ENCODE peak calls at places on chromosomes 16 and 17, in four cellular contexts. M is fibroblast of lung, C is OCI-LY7, T is mesenchymal stem cell. X is an unnamed sample.

GRCh38 chr17:36598951-36599401 is 2.4 kb upstream of the MRM1 start:
- DNase-seq in C (no peak), M (no peak), T (no peak), X (no peak)

GRCh38 chr17:35709874-35710273 is 21.6 kb upstream of the RASL10B start:
- DNase-seq in T (peak), C (no peak), M (no peak), X (no peak)

GRCh38 chr17:14118951-14119350 is 49.6 kb downstream of the COX10 start:
- DNase-seq in C (no peak), T (no peak), M (no peak), X (no peak)

GRCh38 chr16:4136229-4136813 is 20.1 kb upstream of the ADCY9 start:
- DNase-seq in T (no peak), M (no peak), C (no peak), X (peak)

GRCh38 chr17:11384131-11384530 is 143.1 kb downstream of the SHISA6 start:
- DNase-seq in C (no peak), M (no peak), T (no peak), X (no peak)

GRCh38 chr16:15536813-15537212 is 102.4 kb downstream of the BMERB1 start:
- DNase-seq in M (no peak), T (no peak), C (no peak), X (no peak)

GRCh38 chr16:13316008-13316407 is 414.6 kb downstream of the SHISA9 start:
- DNase-seq in T (peak), C (no peak), M (peak), X (no peak)

GRCh38 chr16:27319257-27319965 is 5.6 kb downstream of the IL4R start:
- DNase-seq in C (no peak), T (no peak), M (no peak), X (no peak)

GRCh38 chr17:16212793-16213192 is 2.5 kb downstream of the NCOR1 start:
- DNase-seq in T (no peak), C (no peak), M (no peak), X (no peak)

GRCh38 chr17:9872852-9873251 is 32.2 kb downstream of the RCVRN start:
- DNase-seq in M (no peak), T (no peak), C (no peak), X (no peak)

GRCh38 chr16:1494711-1495110 is 1.6 kb downstream of the TELO2 start:
- DNase-seq in C (no peak), T (no peak), M (no peak), X (no peak)

GRCh38 chr16:67781548-67781921 is 24.8 kb downstream of the RANBP10 start:
- DNase-seq in T (no peak), M (peak), C (no peak), X (no peak)

GRCh38 chr17:10210151-10210574 is 11.8 kb upstream of the GAS7 start:
- DNase-seq in C (no peak), T (peak), M (peak), X (peak)

GRCh38 chr17:64331946-64332493 is 58.6 kb downstream of the PECAM1 start:
- DNase-seq in T (no peak), M (peak), C (no peak), X (no peak)

GRCh38 chr17:59963738-59964454 is 644 bp downstream of the RNFT1 start:
- DNase-seq in M (peak), T (peak), C (peak), X (peak)

GRCh38 chr17:63842173-63842539 is 329 bp downstream of the SMARCD2 start:
- DNase-seq in M (no peak), C (no peak), T (peak), X (no peak)

GRCh38 chr17:66717680-66718079 is 117.2 kb upstream of the CACNG5 start:
- DNase-seq in M (peak), C (peak), T (no peak), X (peak)

GRCh38 chr17:81442791-81443190 is 47.5 kb downstream of the BAHCC1 start:
- DNase-seq in C (no peak), T (no peak), M (no peak), X (no peak)

GRCh38 chr16:56789360-56789759 is 59.4 kb downstream of the NUP93 start:
- DNase-seq in T (no peak), M (peak), C (peak), X (peak)

GRCh38 chr17:18256351-18256750 is 2.2 kb downstream of the FLII start:
- DNase-seq in C (no peak), T (no peak), M (no peak), X (no peak)

GRCh38 chr17:34235389-34236028 is 19.6 kb upstream of the CCL2 start:
- DNase-seq in C (no peak), M (peak), T (no peak), X (peak)

GRCh38 chr17:34234616-34235015 is 20.5 kb upstream of the CCL2 start:
- DNase-seq in C (no peak), T (no peak), M (no peak), X (no peak)

GRCh38 chr17:34241062-34241461 is 14.0 kb upstream of the CCL2 start:
- DNase-seq in T (no peak), M (peak), C (no peak), X (no peak)

GRCh38 chr17:34236341-34236892 is 18.7 kb upstream of the CCL2 start:
- DNase-seq in M (no peak), T (no peak), C (no peak), X (no peak)

DNA sequence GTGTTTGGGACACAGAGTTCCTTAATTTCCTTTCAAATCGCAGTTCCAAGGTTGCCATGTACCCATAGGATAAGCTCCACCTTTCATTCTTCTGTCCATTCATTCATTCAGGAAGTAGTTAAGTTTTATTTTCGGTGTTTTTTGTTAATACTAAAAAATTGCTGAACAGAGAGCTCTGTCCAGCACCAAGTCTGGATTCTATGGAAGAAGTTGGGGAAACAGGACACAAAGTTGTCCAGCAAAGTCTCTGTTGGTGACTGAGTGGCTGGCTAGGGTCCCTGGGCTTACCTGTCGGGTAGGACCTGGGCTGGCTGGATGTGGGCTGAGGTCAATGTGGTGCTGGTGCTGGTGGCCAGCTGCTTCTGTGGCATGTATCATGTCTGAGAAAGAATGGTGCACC is 17.6 kb upstream of the CCL2 start:
- DNase-seq in C (no peak), M (no peak), T (no peak), X (no peak)
- H3K4me2 ChIP-seq in C (no peak), M (no peak), T (no peak), X (no peak)

GRCh38 chr16:72561-73537 is at the start of gene RHBDF1:
- DNase-seq in T (peak), C (no peak), M (no peak), X (peak)
- H3K4me2 ChIP-seq in T (peak), C (no peak), M (peak), X (peak)

GRCh38 chr17:33941744-33942143 is 313.3 kb upstream of the CCL2 start:
- DNase-seq in M (no peak), T (no peak), C (no peak), X (no peak)
- H3K4me2 ChIP-seq in M (no peak), T (no peak), C (no peak), X (no peak)

DNA sequence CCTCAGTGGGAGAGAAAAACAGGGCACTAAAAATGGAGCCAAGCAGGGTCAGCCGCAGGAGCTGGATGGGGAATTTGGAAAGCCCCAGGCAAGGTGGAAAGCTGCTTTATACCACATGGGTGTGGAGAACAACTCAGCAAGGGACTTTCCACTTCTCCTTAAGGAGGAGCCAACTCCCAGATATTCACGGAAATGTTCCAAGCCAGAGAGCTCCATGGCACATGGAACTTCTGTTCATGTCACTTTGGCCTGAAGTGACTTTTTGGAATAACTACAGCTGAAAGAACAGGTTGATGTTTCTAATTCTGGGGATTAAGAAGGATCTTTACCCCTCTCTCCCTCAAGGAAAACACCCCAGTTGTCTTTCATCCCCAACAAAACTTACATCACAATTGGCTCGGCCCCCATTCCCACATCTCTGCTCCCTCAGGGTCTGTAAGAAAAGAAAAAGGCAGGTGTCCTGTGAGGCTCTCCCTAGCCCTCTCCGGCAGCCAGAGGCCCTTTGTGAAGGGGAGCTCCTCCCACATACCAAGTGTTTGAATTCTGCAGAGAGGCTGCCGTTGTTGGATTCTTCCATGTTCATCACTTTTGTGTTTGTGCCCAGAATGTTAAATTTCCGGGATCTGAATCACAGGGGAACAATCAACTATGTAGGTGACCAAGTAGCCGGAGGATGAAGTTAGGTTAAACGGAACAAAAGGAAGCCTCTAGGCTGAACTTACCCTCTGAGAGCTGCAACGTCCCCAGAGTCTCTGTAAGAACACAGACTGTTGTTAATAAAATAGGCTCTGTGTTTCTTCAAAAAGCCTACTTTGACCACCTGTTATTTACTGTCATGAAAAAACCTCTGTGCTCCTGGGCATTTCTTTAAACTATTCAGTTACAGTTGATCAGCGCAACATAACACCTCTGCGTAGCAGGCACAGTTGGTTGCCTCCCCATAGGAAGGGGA is 41.0 kb downstream of the STAT5A start:
- DNase-seq in M (peak), C (no peak), T (peak), X (peak)
- H3K4me2 ChIP-seq in M (peak), C (no peak), T (no peak), X (peak)

DNA sequence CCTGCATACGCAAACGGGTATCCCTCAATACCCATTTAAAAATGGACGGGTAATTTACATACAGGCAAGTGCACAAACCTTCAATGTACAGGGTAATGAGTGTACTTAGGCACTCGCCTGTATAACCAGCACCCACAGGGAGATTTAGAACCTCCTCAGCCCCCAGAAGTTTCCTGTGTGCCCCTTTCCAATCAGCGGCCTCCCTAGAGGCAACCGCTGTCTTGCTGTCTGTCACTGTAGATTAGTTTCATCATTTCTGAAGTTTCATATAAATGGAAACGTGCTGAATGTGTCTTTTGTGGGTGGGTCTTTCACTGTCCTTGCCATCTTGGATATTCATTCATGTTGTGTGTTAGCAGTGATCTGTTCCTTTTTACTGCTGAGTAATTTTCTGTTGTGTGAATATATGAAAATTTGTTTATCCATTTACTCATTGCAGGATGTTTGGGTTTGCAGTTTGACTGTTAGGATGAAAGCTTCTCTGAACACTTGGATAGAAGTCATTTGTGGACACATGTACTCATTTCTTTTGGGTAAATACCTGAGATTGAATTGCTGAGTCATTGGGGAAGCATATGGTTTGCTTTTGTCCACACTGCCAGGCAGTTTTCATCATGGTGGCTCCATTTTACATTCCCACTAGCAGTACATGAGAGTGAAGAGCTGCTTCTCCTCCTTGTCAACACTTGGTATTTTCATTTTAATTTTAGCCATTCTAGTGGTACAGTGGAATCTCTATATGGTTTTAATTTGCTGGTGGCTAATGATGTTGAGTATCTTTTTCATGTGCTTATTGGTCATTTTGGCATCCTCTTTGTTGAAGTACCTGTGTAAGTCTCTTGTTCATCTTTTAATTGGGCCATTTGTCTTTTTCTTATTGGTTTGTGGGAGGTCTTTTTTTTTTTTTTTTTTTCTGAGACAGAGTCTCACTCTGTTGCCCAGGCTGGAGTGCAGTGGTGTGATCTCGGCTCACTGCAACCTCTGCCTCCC is 2.1 kb upstream of the ADCY7 start:
- DNase-seq in M (peak), T (no peak), C (no peak), X (no peak)
- H3K4me2 ChIP-seq in M (no peak), T (no peak), C (no peak), X (no peak)

GRCh38 chr17:4247981-4248388 is 15.8 kb downstream of the ANKFY1 start:
- DNase-seq in C (no peak), T (no peak), M (no peak), X (peak)
- H3K4me2 ChIP-seq in C (no peak), T (no peak), M (no peak), X (peak)

GRCh38 chr17:1107083-1107776 is 72.6 kb downstream of the ABR start:
- DNase-seq in T (no peak), M (no peak), C (no peak), X (no peak)
- H3K4me2 ChIP-seq in T (no peak), M (no peak), C (no peak), X (no peak)

GRCh38 chr17:8494506-8495111 is 58.9 kb downstream of the NDEL1 start:
- DNase-seq in M (no peak), T (no peak), C (no peak), X (no peak)
- H3K4me2 ChIP-seq in M (no peak), T (no peak), C (no peak), X (no peak)

DNA sequence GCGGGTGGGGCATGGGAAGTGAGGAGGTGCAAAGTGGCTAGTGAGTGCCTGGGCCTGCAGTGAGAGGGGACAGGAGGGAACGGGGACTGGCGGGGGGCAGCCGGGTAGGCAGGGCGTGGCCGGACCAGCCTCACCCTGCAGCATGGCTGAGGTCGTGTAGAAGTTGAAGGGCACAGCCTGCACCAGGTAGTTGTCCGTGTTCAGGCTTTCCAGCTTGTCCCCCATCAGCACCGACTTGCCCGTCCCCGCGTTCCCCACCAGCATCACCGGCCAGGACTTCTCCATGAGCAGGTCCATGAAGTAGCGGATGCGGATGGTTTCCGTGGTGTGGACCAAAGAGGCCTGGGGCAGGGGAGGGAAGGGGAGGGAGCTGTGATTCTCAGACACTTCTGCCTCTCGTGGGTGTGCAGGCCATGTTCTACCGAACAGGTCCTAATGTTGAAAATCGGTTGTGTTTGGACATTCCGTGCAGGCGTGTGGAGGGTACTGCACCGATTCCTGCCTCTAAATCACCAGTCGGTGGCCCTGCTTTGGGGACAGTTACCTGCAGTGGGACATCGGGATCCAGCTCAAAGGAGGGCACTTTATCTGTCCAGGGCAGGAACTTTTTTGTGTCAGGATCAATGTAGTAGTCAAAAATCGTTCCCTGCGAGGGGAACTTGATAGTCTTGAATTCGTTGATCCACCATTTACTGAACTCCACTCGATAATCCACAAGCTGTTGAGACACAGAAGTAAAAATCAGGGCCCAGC is 91.6 kb downstream of the DNAH17 start:
- DNase-seq in M (no peak), T (no peak), C (no peak), X (no peak)
- H3K4me2 ChIP-seq in M (no peak), T (peak), C (peak), X (no peak)

X was measured in trophoblast cell.